ENCODE peak calls at places on chromosomes 4 and X, in seven cellular contexts. One of them, this sample, is unnamed.

GRCh38 chr4:85595796-85596559 is 121.0 kb downstream of the ARHGAP24 start:
- DNase-seq in germinal center: no peak
- DNase-seq in activated naive CD4-positive, alpha-beta T cell treated with anti-CD3 and anti-CD28 coated beads, Interleukin-2, amount 50 U/mL, for 16 hours: no peak
- DNase-seq in stimulated activated CD4-positive, alpha-beta T cell treated with anti-CD3 and anti-CD28 coated beads, Interleukin-1b, Interleukin-23, amount 100 ng/mL, for 24 hours: no peak
- DNase-seq in anterior cingulate cortex: no peak
- DNase-seq in NAMALWA: no peak
- DNase-seq in BE2C: no peak
- DNase-seq in this sample: no peak

GRCh38 chr4:185016946-185017797 is 1.1 kb upstream of the HELT start:
- DNase-seq in BE2C: no peak
- DNase-seq in anterior cingulate cortex: no peak
- DNase-seq in stimulated activated CD4-positive, alpha-beta T cell treated with anti-CD3 and anti-CD28 coated beads, Interleukin-1b, Interleukin-23, amount 100 ng/mL, for 24 hours: no peak
- DNase-seq in NAMALWA: no peak
- DNase-seq in germinal center: no peak
- DNase-seq in activated naive CD4-positive, alpha-beta T cell treated with anti-CD3 and anti-CD28 coated beads, Interleukin-2, amount 50 U/mL, for 16 hours: no peak
- DNase-seq in this sample: no peak

GRCh38 chrX:140090800-140091275 is 125.5 kb upstream of the CXorf66 start:
- DNase-seq in stimulated activated CD4-positive, alpha-beta T cell treated with anti-CD3 and anti-CD28 coated beads, Interleukin-1b, Interleukin-23, amount 100 ng/mL, for 24 hours: no peak
- DNase-seq in anterior cingulate cortex: no peak
- DNase-seq in activated naive CD4-positive, alpha-beta T cell treated with anti-CD3 and anti-CD28 coated beads, Interleukin-2, amount 50 U/mL, for 16 hours: no peak
- DNase-seq in BE2C: no peak
- DNase-seq in germinal center: no peak
- DNase-seq in NAMALWA: no peak
- DNase-seq in this sample: no peak

GRCh38 chrX:119655125-119655524 is 37.8 kb downstream of the SEPTIN6 start:
- DNase-seq in anterior cingulate cortex: no peak
- DNase-seq in NAMALWA: no peak
- DNase-seq in germinal center: no peak
- DNase-seq in BE2C: peak; percentile 67
- DNase-seq in activated naive CD4-positive, alpha-beta T cell treated with anti-CD3 and anti-CD28 coated beads, Interleukin-2, amount 50 U/mL, for 16 hours: peak; percentile 71
- DNase-seq in stimulated activated CD4-positive, alpha-beta T cell treated with anti-CD3 and anti-CD28 coated beads, Interleukin-1b, Interleukin-23, amount 100 ng/mL, for 24 hours: peak; percentile 35
- DNase-seq in this sample: no peak

GRCh38 chrX:38500886-38501285 is 60.5 kb upstream of the TSPAN7 start:
- DNase-seq in BE2C: no peak
- DNase-seq in activated naive CD4-positive, alpha-beta T cell treated with anti-CD3 and anti-CD28 coated beads, Interleukin-2, amount 50 U/mL, for 16 hours: no peak
- DNase-seq in NAMALWA: peak; percentile 8
- DNase-seq in anterior cingulate cortex: no peak
- DNase-seq in stimulated activated CD4-positive, alpha-beta T cell treated with anti-CD3 and anti-CD28 coated beads, Interleukin-1b, Interleukin-23, amount 100 ng/mL, for 24 hours: no peak
- DNase-seq in germinal center: no peak
- DNase-seq in this sample: no peak

GRCh38 chrX:10044021-10044420 is 76.9 kb downstream of the CLDN34 start:
- DNase-seq in NAMALWA: no peak
- DNase-seq in stimulated activated CD4-positive, alpha-beta T cell treated with anti-CD3 and anti-CD28 coated beads, Interleukin-1b, Interleukin-23, amount 100 ng/mL, for 24 hours: no peak
- DNase-seq in activated naive CD4-positive, alpha-beta T cell treated with anti-CD3 and anti-CD28 coated beads, Interleukin-2, amount 50 U/mL, for 16 hours: no peak
- DNase-seq in germinal center: no peak
- DNase-seq in BE2C: no peak
- DNase-seq in anterior cingulate cortex: no peak
- DNase-seq in this sample: no peak

GRCh38 chr4:105989411-105990242 is 94.4 kb downstream of the NPNT start:
- DNase-seq in stimulated activated CD4-positive, alpha-beta T cell treated with anti-CD3 and anti-CD28 coated beads, Interleukin-1b, Interleukin-23, amount 100 ng/mL, for 24 hours: no peak
- DNase-seq in activated naive CD4-positive, alpha-beta T cell treated with anti-CD3 and anti-CD28 coated beads, Interleukin-2, amount 50 U/mL, for 16 hours: no peak
- DNase-seq in germinal center: no peak
- DNase-seq in NAMALWA: no peak
- DNase-seq in BE2C: no peak
- DNase-seq in anterior cingulate cortex: no peak
- DNase-seq in this sample: no peak

GRCh38 chr4:177681902-177682301 is 239.7 kb upstream of the AGA start:
- DNase-seq in stimulated activated CD4-positive, alpha-beta T cell treated with anti-CD3 and anti-CD28 coated beads, Interleukin-1b, Interleukin-23, amount 100 ng/mL, for 24 hours: no peak
- DNase-seq in germinal center: no peak
- DNase-seq in anterior cingulate cortex: no peak
- DNase-seq in NAMALWA: no peak
- DNase-seq in BE2C: no peak
- DNase-seq in activated naive CD4-positive, alpha-beta T cell treated with anti-CD3 and anti-CD28 coated beads, Interleukin-2, amount 50 U/mL, for 16 hours: no peak
- DNase-seq in this sample: no peak

GRCh38 chr4:8323947-8324555 is 54.5 kb downstream of the HTRA3 start:
- DNase-seq in stimulated activated CD4-positive, alpha-beta T cell treated with anti-CD3 and anti-CD28 coated beads, Interleukin-1b, Interleukin-23, amount 100 ng/mL, for 24 hours: no peak
- DNase-seq in germinal center: no peak
- DNase-seq in BE2C: peak; percentile 1
- DNase-seq in anterior cingulate cortex: no peak
- DNase-seq in activated naive CD4-positive, alpha-beta T cell treated with anti-CD3 and anti-CD28 coated beads, Interleukin-2, amount 50 U/mL, for 16 hours: no peak
- DNase-seq in NAMALWA: no peak
- DNase-seq in this sample: no peak

GRCh38 chr4:86685401-86685800 is 91.3 kb downstream of the PTPN13 start:
- DNase-seq in anterior cingulate cortex: no peak
- DNase-seq in NAMALWA: no peak
- DNase-seq in stimulated activated CD4-positive, alpha-beta T cell treated with anti-CD3 and anti-CD28 coated beads, Interleukin-1b, Interleukin-23, amount 100 ng/mL, for 24 hours: no peak
- DNase-seq in BE2C: no peak
- DNase-seq in germinal center: no peak
- DNase-seq in activated naive CD4-positive, alpha-beta T cell treated with anti-CD3 and anti-CD28 coated beads, Interleukin-2, amount 50 U/mL, for 16 hours: no peak
- DNase-seq in this sample: no peak

GRCh38 chr4:82643994-82644730 is 82.4 kb upstream of the TMEM150C start:
- DNase-seq in anterior cingulate cortex: no peak
- DNase-seq in BE2C: no peak
- DNase-seq in activated naive CD4-positive, alpha-beta T cell treated with anti-CD3 and anti-CD28 coated beads, Interleukin-2, amount 50 U/mL, for 16 hours: no peak
- DNase-seq in stimulated activated CD4-positive, alpha-beta T cell treated with anti-CD3 and anti-CD28 coated beads, Interleukin-1b, Interleukin-23, amount 100 ng/mL, for 24 hours: no peak
- DNase-seq in NAMALWA: no peak
- DNase-seq in germinal center: no peak
- DNase-seq in this sample: no peak

GRCh38 chrX:50618788-50619558 is 148.3 kb upstream of the DGKK start:
- DNase-seq in BE2C: no peak
- DNase-seq in germinal center: no peak
- DNase-seq in NAMALWA: peak; percentile 0
- DNase-seq in stimulated activated CD4-positive, alpha-beta T cell treated with anti-CD3 and anti-CD28 coated beads, Interleukin-1b, Interleukin-23, amount 100 ng/mL, for 24 hours: no peak
- DNase-seq in activated naive CD4-positive, alpha-beta T cell treated with anti-CD3 and anti-CD28 coated beads, Interleukin-2, amount 50 U/mL, for 16 hours: no peak
- DNase-seq in anterior cingulate cortex: no peak
- DNase-seq in this sample: no peak

GRCh38 chrX:150768580-150769190 is 75.5 kb downstream of the MTMR1 start:
- DNase-seq in stimulated activated CD4-positive, alpha-beta T cell treated with anti-CD3 and anti-CD28 coated beads, Interleukin-1b, Interleukin-23, amount 100 ng/mL, for 24 hours: no peak
- DNase-seq in germinal center: no peak
- DNase-seq in anterior cingulate cortex: peak; percentile 68
- DNase-seq in activated naive CD4-positive, alpha-beta T cell treated with anti-CD3 and anti-CD28 coated beads, Interleukin-2, amount 50 U/mL, for 16 hours: no peak
- DNase-seq in BE2C: no peak
- DNase-seq in NAMALWA: no peak
- DNase-seq in this sample: no peak

GRCh38 chrX:15465347-15465746 is 27.8 kb downstream of the PIR start:
- DNase-seq in anterior cingulate cortex: no peak
- DNase-seq in BE2C: no peak
- DNase-seq in stimulated activated CD4-positive, alpha-beta T cell treated with anti-CD3 and anti-CD28 coated beads, Interleukin-1b, Interleukin-23, amount 100 ng/mL, for 24 hours: no peak
- DNase-seq in germinal center: peak; percentile 19
- DNase-seq in NAMALWA: peak; percentile 59
- DNase-seq in activated naive CD4-positive, alpha-beta T cell treated with anti-CD3 and anti-CD28 coated beads, Interleukin-2, amount 50 U/mL, for 16 hours: no peak
- DNase-seq in this sample: no peak

GRCh38 chr4:156594619-156595018 is 377.0 kb downstream of the PDGFC start:
- DNase-seq in anterior cingulate cortex: peak; percentile 3
- DNase-seq in NAMALWA: no peak
- DNase-seq in activated naive CD4-positive, alpha-beta T cell treated with anti-CD3 and anti-CD28 coated beads, Interleukin-2, amount 50 U/mL, for 16 hours: no peak
- DNase-seq in germinal center: no peak
- DNase-seq in stimulated activated CD4-positive, alpha-beta T cell treated with anti-CD3 and anti-CD28 coated beads, Interleukin-1b, Interleukin-23, amount 100 ng/mL, for 24 hours: no peak
- DNase-seq in BE2C: no peak
- DNase-seq in this sample: no peak

GRCh38 chrX:16488959-16489358 is 161.0 kb upstream of the S100G start:
- DNase-seq in stimulated activated CD4-positive, alpha-beta T cell treated with anti-CD3 and anti-CD28 coated beads, Interleukin-1b, Interleukin-23, amount 100 ng/mL, for 24 hours: no peak
- DNase-seq in germinal center: no peak
- DNase-seq in BE2C: no peak
- DNase-seq in NAMALWA: no peak
- DNase-seq in anterior cingulate cortex: no peak
- DNase-seq in activated naive CD4-positive, alpha-beta T cell treated with anti-CD3 and anti-CD28 coated beads, Interleukin-2, amount 50 U/mL, for 16 hours: no peak
- DNase-seq in this sample: no peak

GRCh38 chrX:70052895-70053615 is 3.3 kb upstream of the AWAT2 start:
- DNase-seq in anterior cingulate cortex: no peak
- DNase-seq in stimulated activated CD4-positive, alpha-beta T cell treated with anti-CD3 and anti-CD28 coated beads, Interleukin-1b, Interleukin-23, amount 100 ng/mL, for 24 hours: no peak
- DNase-seq in NAMALWA: no peak
- DNase-seq in BE2C: no peak
- DNase-seq in activated naive CD4-positive, alpha-beta T cell treated with anti-CD3 and anti-CD28 coated beads, Interleukin-2, amount 50 U/mL, for 16 hours: no peak
- DNase-seq in germinal center: no peak
- DNase-seq in this sample: no peak